ENCODE peak calls at places on chromosomes 13 and 19, in five cellular contexts. M is neural progenitor cell, F is nephron progenitor cell, O is epithelial cell of esophagus, I is pancreas. U is an unnamed sample.

GRCh38 chr19:35501684-35502083 is 11.4 kb upstream of the KRTDAP start:
- DNase-seq in I (no peak), M (no peak), F (no peak), O (no peak), U (no peak)

GRCh38 chr13:71477735-71478134 is 389.3 kb downstream of the DACH1 start:
- DNase-seq in M (peak), O (peak), I (no peak), F (no peak), U (no peak)

GRCh38 chr13:50989476-50989875 is 79.9 kb downstream of the RNASEH2B start:
- DNase-seq in I (no peak), O (no peak), M (peak), F (peak), U (no peak)

GRCh38 chr13:108257238-108257637 is 12.3 kb upstream of the TNFSF13B start:
- DNase-seq in O (no peak), M (no peak), F (no peak), I (no peak), U (no peak)

GRCh38 chr13:32428581-32429072 is 697 bp upstream of the N4BP2L1 start:
- DNase-seq in M (no peak), O (no peak), I (peak), F (no peak), U (no peak)

GRCh38 chr19:13920940-13921744 is 15.1 kb downstream of the CC2D1A start:
- DNase-seq in O (peak), M (peak), I (no peak), F (no peak), U (no peak)

GRCh38 chr13:71316964-71317363 is 550.0 kb downstream of the DACH1 start:
- DNase-seq in I (no peak), M (no peak), O (peak), F (no peak), U (no peak)

GRCh38 chr19:41426952-41427646 is at the start of gene B3GNT8:
- DNase-seq in M (peak), I (peak), F (peak), O (peak), U (peak)

GRCh38 chr19:49808762-49809154 is 4.3 kb downstream of the FUZ start:
- DNase-seq in O (peak), I (peak), F (peak), M (peak), U (peak)

GRCh38 chr13:103236213-103236612 is 170.0 kb upstream of the SLC10A2 start:
- DNase-seq in O (peak), F (no peak), I (no peak), M (no peak), U (no peak)

GRCh38 chr13:98216135-98216565 is 39.1 kb upstream of the RNF113B start:
- DNase-seq in F (no peak), M (no peak), O (peak), I (peak), U (no peak)

GRCh38 chr13:26423634-26424033 is 133.8 kb upstream of the WASF3 start:
- DNase-seq in O (no peak), M (no peak), F (no peak), I (no peak), U (no peak)

GRCh38 chr13:71513414-71514063 is 353.5 kb downstream of the DACH1 start:
- DNase-seq in M (no peak), F (no peak), I (no peak), O (no peak), U (no peak)

GRCh38 chr19:10760268-10760944 is 42.5 kb downstream of the DNM2 start:
- DNase-seq in I (no peak), M (no peak), F (peak), O (peak), U (no peak)

GRCh38 chr19:53849237-53849676 is 18.4 kb upstream of the MYADM start:
- DNase-seq in F (no peak), M (no peak), I (no peak), O (no peak), U (no peak)

GRCh38 chr13:75495938-75496337 is 14.0 kb upstream of the TBC1D4 start:
- DNase-seq in F (no peak), I (no peak), M (no peak), O (no peak), U (no peak)

GRCh38 chr19:45693168-45693788 is 812 bp downstream of the QPCTL start:
- DNase-seq in M (peak), I (peak), F (peak), O (peak), U (peak)

GRCh38 chr19:31127132-31127967 is 221.9 kb downstream of the TSHZ3 start:
- DNase-seq in I (no peak), M (no peak), O (peak), F (no peak), U (no peak)

GRCh38 chr13:49759503-49759902 is 33.0 kb downstream of the KPNA3 start:
- DNase-seq in F (no peak), I (no peak), M (no peak), O (no peak), U (no peak)

DNA sequence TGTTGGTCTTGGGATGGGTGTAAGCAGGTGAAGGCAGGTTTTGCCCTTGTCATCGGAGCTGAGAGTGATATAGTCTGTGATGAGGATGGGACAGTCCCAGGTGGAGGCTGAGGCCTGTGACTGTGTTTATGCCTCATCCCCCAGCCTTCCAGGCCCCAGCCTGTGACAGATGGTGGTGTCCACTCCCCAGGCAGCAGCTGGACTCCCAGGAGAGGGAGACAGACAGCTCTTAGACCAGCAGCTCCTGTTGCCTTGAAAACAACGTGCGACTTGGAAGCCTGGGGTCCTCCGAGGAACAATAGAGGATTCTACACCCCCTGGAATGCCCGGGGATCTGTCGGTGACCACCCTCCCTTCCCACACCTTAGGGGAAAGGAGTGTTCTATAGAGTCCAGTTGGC is 63.8 kb downstream of the CHST8 start:
- DNase-seq in M (no peak), O (no peak), I (no peak), F (no peak), U (no peak)
- TF ChIP-seq CTCF in M (no peak), O (no peak), I (no peak), F (no peak), U (no peak)

GRCh38 chr13:78759704-78760103 is 100.7 kb upstream of the OBI1 start:
- DNase-seq in M (no peak), I (no peak), O (no peak), F (no peak), U (no peak)
- TF ChIP-seq CTCF in M (no peak), I (no peak), O (no peak), F (no peak), U (no peak)

DNA sequence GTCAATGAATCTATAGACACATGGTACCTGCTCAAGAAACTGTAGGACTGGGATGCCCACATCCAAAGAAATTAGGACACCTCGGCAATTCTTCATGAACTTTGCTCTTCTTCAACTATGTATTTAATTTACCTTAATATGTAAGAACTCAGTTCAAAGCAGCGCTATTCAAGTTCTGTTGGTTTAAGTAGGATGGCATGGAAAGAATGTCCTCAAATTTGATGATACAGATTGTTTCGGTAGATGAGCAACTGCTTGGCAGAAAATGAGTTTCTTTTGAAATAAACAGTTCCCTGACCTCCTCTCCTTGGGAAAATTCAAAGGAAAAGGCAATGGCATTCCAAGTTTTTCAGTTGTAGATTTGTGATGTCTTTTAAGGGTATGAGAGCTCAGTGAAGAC is 36.7 kb downstream of the FGF9 start:
- DNase-seq in F (no peak), M (no peak), O (no peak), I (no peak), U (no peak)
- TF ChIP-seq CTCF in F (no peak), M (no peak), O (no peak), I (no peak), U (no peak)

GRCh38 chr13:94968040-94968756 is 255.9 kb upstream of the SOX21 start:
- DNase-seq in O (peak), F (peak), M (peak), I (no peak), U (peak)
- TF ChIP-seq CTCF in O (no peak), F (no peak), M (peak), I (no peak), U (peak)

DNA sequence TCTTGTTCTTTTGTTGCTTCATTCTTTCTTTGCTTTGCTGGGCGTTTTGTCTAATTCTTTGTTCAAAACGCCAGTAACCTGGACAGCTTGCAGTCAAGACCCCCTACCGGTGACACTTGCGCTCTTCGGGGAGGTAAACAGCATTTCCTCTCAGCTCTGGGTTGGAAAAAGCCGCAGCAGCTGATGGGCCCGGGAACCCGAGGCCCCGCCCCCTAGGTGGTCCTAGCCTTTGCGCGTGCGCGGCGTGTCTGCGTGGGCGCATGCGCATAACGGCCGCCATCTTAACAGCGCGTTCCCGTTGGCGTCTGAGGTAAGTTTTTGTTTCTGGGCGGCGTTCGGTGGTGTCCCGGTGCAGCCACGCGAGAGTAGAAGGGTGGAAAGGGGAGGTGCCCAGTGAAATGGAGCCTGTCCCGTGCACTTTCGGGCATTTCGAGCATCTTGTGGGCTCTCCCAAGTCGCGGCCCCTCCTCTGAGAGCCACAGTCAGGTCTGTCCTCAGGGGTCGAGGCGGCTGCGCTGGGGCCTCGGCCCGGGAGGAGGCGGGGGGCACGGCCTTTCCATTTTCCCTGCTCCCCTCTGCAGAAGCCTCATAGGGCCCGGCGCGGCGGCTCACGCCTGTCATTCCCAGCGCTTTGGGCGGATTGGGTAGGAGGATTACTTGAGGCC is at the start of gene ZNF559:
- DNase-seq in O (peak), M (peak), F (peak), I (peak), U (peak)
- TF ChIP-seq CTCF in O (no peak), M (peak), F (peak), I (no peak), U (peak)

GRCh38 chr13:109919715-109920375 is 133.5 kb upstream of the IRS2 start:
- DNase-seq in F (no peak), O (no peak), I (no peak), M (no peak), U (no peak)

GRCh38 chr13:109922518-109922917 is 136.1 kb upstream of the IRS2 start:
- DNase-seq in F (no peak), I (no peak), O (peak), M (no peak), U (no peak)

GRCh38 chr13:109924376-109924775 is 138.0 kb upstream of the IRS2 start:
- DNase-seq in M (no peak), O (no peak), I (no peak), F (no peak), U (no peak)
- TF ChIP-seq CTCF in M (no peak), O (no peak), I (no peak), F (no peak), U (no peak)

GRCh38 chr13:91304740-91305139 is 42.7 kb upstream of the MIR17HG start:
- DNase-seq in I (no peak), F (no peak), O (no peak), M (no peak), U (no peak)
- TF ChIP-seq CTCF in I (no peak), F (no peak), O (no peak), M (no peak), U (no peak)

GRCh38 chr13:24218320-24218719 is 57.8 kb downstream of the SPATA13 start:
- DNase-seq in M (no peak), O (no peak), I (no peak), F (no peak), U (no peak)

GRCh38 chr13:24218977-24219376 is 58.5 kb downstream of the SPATA13 start:
- DNase-seq in M (no peak), I (no peak), F (no peak), O (no peak), U (no peak)

GRCh38 chr13:24217601-24218281 is 57.2 kb downstream of the SPATA13 start:
- DNase-seq in I (no peak), F (no peak), O (peak), M (no peak), U (no peak)

GRCh38 chr13:24221007-24221406 is 60.5 kb downstream of the SPATA13 start:
- DNase-seq in F (no peak), I (peak), M (no peak), O (no peak), U (no peak)

GRCh38 chr13:24220086-24220703 is 59.7 kb downstream of the SPATA13 start:
- DNase-seq in M (peak), F (peak), O (peak), I (peak), U (peak)
- TF ChIP-seq CTCF in M (peak), F (peak), O (peak), I (peak), U (peak)

GRCh38 chr13:110137677-110138008 is 169.3 kb downstream of the COL4A1 start:
- DNase-seq in M (peak), F (peak), I (peak), O (no peak), U (no peak)
- TF ChIP-seq CTCF in M (peak), F (peak), I (no peak), O (peak), U (peak)